ENCODE peak calls at places on chromosomes 4 and X, in five cellular contexts. G, B, C, A and K are unnamed samples.

GRCh38 chrX:13952581-13952980 is 77.1 kb downstream of the GEMIN8 start:
- DNase-seq in C (no peak), A (no peak), G (no peak), B (no peak), K (no peak)

GRCh38 chr4:186204103-186204559 is 12.8 kb downstream of the CYP4V2 start:
- DNase-seq in A (peak; percentile 52), C (no peak), G (no peak), B (no peak), K (no peak)

GRCh38 chr4:133594246-133595207 is 445.4 kb downstream of the PCDH10 start:
- DNase-seq in B (no peak), C (no peak), G (no peak), A (peak; percentile 20), K (no peak)

GRCh38 chr4:164012396-164013027 is 518.0 kb downstream of the TMA16 start:
- DNase-seq in B (no peak), C (no peak), G (no peak), A (peak; percentile 84), K (no peak)

GRCh38 chr4:85005865-85006377 is 39.4 kb upstream of the WDFY3 start:
- DNase-seq in G (no peak), A (no peak), C (no peak), B (no peak), K (no peak)

GRCh38 chr4:123364906-123365305 is 31.7 kb upstream of the SPRY1 start:
- DNase-seq in G (no peak), A (no peak), B (no peak), C (no peak), K (no peak)

GRCh38 chrX:153874366-153875125 is 11.4 kb downstream of the L1CAM start:
- DNase-seq in A (no peak), G (no peak), B (no peak), C (no peak), K (no peak)

GRCh38 chrX:124895947-124896346 is 423.7 kb upstream of the TEX13C start:
- DNase-seq in C (no peak), G (no peak), A (no peak), B (no peak), K (no peak)

GRCh38 chr4:87409420-87409939 is 12.9 kb upstream of the NUDT9 start:
- DNase-seq in B (no peak), A (no peak), G (peak; percentile 52), C (no peak), K (no peak)

GRCh38 chr4:52098618-52099017 is 47.5 kb downstream of the SPATA18 start:
- DNase-seq in A (no peak), C (no peak), B (no peak), G (no peak), K (no peak)

GRCh38 chr4:159290321-159291030 is 187.6 kb downstream of the RAPGEF2 start:
- DNase-seq in A (no peak), B (no peak), G (no peak), C (no peak), K (no peak)

GRCh38 chrX:1242901-1243402 is 25.7 kb upstream of the CSF2RA start:
- DNase-seq in G (no peak), A (peak; percentile 54), B (no peak), C (no peak), K (no peak)

GRCh38 chr4:8547912-8548730 is 32.1 kb upstream of the GPR78 start:
- DNase-seq in B (no peak), G (no peak), A (no peak), C (no peak), K (no peak)

GRCh38 chr4:20395160-20395773 is 143.6 kb downstream of the SLIT2 start:
- DNase-seq in B (no peak), A (peak; percentile 88), C (no peak), G (peak; percentile 64), K (no peak)

GRCh38 chr4:41156574-41156973 is 57.8 kb downstream of the APBB2 start:
- DNase-seq in A (no peak), B (no peak), G (no peak), C (no peak), K (no peak)

GRCh38 chr4:2423695-2424094 is 4.9 kb downstream of the CFAP99 start:
- DNase-seq in A (no peak), C (no peak), G (no peak), B (no peak), K (no peak)

GRCh38 chr4:71470547-71470946 is 131.7 kb downstream of the SLC4A4 start:
- DNase-seq in A (no peak), G (no peak), B (no peak), C (no peak), K (no peak)

GRCh38 chr4:86380176-86380724 is 20.4 kb upstream of the MAPK10 start:
- DNase-seq in C (no peak), A (no peak), B (no peak), G (peak; percentile 11), K (no peak)

GRCh38 chr4:139416073-139416673 is 37.7 kb upstream of the RAB33B start:
- DNase-seq in B (peak; percentile 28), G (peak; percentile 16), C (no peak), A (peak; percentile 66), K (no peak)

GRCh38 chr4:112802780-112803179 is 165.8 kb downstream of the LARP7 start:
- DNase-seq in A (no peak), B (no peak), G (no peak), C (no peak), K (no peak)

GRCh38 chr4:78298618-78299017 is 241.5 kb downstream of the FRAS1 start:
- DNase-seq in C (no peak), G (no peak), B (no peak), A (no peak), K (no peak)

GRCh38 chr4:15410750-15411149 is 17.1 kb upstream of the C1QTNF7 start:
- DNase-seq in A (no peak), C (no peak), B (no peak), G (peak; percentile 23), K (no peak)

GRCh38 chrX:49233176-49233575 is at the start of gene CACNA1F:
- DNase-seq in A (no peak), C (no peak), G (no peak), B (no peak), K (no peak)
- TF ChIP-seq CTCF in A (no peak), C (no peak), G (no peak), B (no peak), K (no peak)

DNA sequence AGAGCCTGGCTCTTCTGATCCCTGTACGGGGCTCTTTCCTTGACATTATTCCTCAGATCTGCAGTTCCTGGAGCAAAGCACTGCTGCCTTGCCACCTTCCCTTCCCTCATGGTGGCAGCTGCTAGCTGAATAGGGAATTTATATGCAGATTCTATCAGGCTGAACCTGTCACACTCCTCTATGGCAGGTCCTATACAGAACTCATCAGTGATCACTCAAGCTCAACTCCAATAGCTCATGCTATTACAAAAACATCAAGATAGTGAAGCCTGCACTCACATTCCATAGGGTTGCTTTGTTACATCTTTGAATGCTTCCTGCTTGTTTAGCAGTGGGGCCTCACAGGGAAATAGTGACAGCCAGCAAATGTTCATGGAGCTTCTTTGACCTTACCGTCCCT is 71.7 kb downstream of the SLC2A9 start:
- DNase-seq in G (no peak), C (no peak), B (no peak), A (peak; percentile 8), K (no peak)
- TF ChIP-seq CTCF in G (no peak), C (no peak), B (no peak), A (no peak), K (no peak)

GRCh38 chrX:121322159-121322558 is 274.7 kb downstream of the GLUD2 start:
- DNase-seq in C (no peak), G (peak; percentile 36), B (no peak), A (no peak), K (no peak)
- TF ChIP-seq CTCF in C (no peak), G (no peak), B (no peak), A (no peak), K (no peak)

GRCh38 chrX:17361620-17362019 is 13.4 kb upstream of the NHS start:
- DNase-seq in G (peak; percentile 21), C (no peak), B (no peak), A (peak; percentile 86), K (no peak)
- TF ChIP-seq CTCF in G (no peak), C (peak; percentile 21), B (no peak), A (peak; percentile 74), K (no peak)

DNA sequence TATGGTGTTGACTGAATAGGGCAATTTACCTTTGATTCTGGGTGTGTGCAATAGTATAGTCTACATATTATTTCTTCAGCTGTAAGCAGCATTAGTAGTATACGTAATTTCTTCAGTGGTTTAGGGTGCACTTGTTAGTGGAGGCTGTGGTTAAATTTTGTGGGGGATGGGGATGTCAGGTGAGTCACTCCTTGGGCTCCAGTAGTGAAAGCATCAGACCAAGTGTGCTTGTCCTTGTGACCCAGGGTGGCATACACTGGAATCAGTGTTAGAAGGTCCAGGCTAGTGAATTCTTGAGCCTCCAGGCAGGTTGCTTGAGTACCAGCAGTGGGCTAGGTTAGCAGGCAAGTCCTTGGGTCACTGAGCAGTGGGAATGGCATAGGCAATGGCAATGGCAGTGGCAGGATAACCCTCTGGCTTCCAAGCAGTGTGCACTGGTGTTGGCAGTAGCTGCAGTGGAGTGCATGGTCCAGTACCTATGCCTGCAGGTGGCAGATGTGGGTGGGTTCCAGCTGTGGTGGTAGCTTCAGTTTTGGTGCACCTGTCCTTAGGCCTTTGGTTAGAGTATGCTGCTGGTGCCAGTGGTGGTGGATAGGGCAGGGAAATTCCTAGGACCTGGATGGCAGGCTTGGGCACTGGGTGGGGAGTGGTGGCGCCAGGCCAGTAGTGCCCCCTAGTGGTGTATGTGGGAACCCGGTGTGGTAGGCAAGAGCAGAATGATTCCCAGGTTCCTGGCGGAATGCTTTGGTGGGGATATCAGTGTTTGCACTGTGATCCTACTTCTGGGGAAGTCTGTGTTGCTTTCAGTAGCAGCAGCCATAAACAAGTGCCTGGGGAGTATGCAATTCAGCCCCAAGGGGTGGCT is 531.0 kb downstream of the SMARCA1 start:
- DNase-seq in B (no peak), C (no peak), G (no peak), A (peak; percentile 38), K (no peak)
- TF ChIP-seq CTCF in B (no peak), C (peak; percentile 17), G (no peak), A (peak; percentile 70), K (no peak)

GRCh38 chrX:64642482-64642881 is 247.2 kb upstream of the MTMR8 start:
- DNase-seq in C (no peak), B (no peak), G (peak; percentile 4), A (peak; percentile 42), K (no peak)
- TF ChIP-seq CTCF in C (peak; percentile 29), B (no peak), G (no peak), A (peak; percentile 48), K (no peak)

GRCh38 chrX:106220177-106220576 is 52.1 kb downstream of the PWWP3B start:
- DNase-seq in C (no peak), G (peak; percentile 1), A (peak; percentile 10), B (no peak), K (no peak)
- TF ChIP-seq CTCF in C (peak; percentile 38), G (no peak), A (peak; percentile 59), B (no peak), K (no peak)

DNA sequence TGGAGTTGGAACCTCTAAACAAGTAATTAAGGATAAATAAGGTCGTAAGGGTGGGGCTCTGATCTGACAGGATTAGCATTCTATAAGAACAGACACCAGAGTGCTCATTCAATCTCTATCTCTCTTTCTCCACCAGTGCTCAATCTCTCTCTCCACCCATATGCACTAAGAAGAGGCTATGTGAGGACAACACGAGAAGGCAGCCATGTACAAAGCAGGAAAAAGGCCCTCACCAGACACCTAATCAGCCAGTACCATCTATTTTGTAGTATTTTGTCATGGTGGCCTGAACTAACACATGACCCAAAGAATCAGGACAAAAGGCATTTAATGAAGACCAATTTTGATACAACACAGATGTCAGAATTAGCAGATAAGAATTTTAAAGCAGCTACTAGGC is 16.8 kb downstream of the RFC1 start:
- DNase-seq in C (no peak), B (no peak), G (no peak), A (no peak), K (no peak)
- TF ChIP-seq CTCF in C (no peak), B (no peak), G (no peak), A (no peak), K (no peak)